ENCODE peak calls at places on chromosomes 12 and 14, in six cellular contexts. B is HCT116, F is H1, P is SK-N-SH, E is GM12878, R is K562. V is an unnamed sample.

GRCh38 chr12:15163001-15163400 is 58.2 kb downstream of the RERG start:
- DNase-seq in B (no peak), F (no peak), P (no peak), E (no peak), R (no peak), V (no peak)

GRCh38 chr12:131251336-131252101 is 297.8 kb downstream of the ADGRD1 start:
- DNase-seq in B (no peak), F (no peak), P (no peak), E (no peak), R (peak), V (no peak)

GRCh38 chr12:6570264-6570887 is 2.3 kb upstream of the NOP2 start:
- DNase-seq in B (peak), F (no peak), P (peak), E (no peak), R (peak), V (peak)

GRCh38 chr14:91755560-91755959 is 23.7 kb upstream of the CATSPERB start:
- DNase-seq in B (peak), F (no peak), P (no peak), E (no peak), R (no peak), V (peak)

GRCh38 chr12:112001555-112001954 is 11.4 kb downstream of the TMEM116 start:
- DNase-seq in B (no peak), F (no peak), P (no peak), E (no peak), R (no peak), V (no peak)

GRCh38 chr14:105878125-105878524 is 351.7 kb downstream of the TMEM121 start:
- DNase-seq in B (no peak), F (no peak), P (no peak), E (no peak), R (no peak), V (no peak)

GRCh38 chr12:57498571-57498970 is 10.7 kb downstream of the MARS1 start:
- DNase-seq in B (no peak), F (no peak), P (no peak), E (no peak), R (no peak), V (no peak)

GRCh38 chr12:5941907-5942306 is 3.2 kb downstream of the ANO2 start:
- DNase-seq in B (no peak), F (no peak), P (no peak), E (no peak), R (no peak), V (no peak)

GRCh38 chr12:108442077-108442476 is 73.0 kb upstream of the FICD start:
- DNase-seq in B (no peak), F (peak), P (no peak), E (no peak), R (no peak), V (no peak)

GRCh38 chr12:94219622-94220302 is 71.4 kb downstream of the PLXNC1 start:
- DNase-seq in B (no peak), F (no peak), P (no peak), E (no peak), R (no peak), V (no peak)

GRCh38 chr14:35949933-35950332 is 123.8 kb downstream of the BRMS1L start:
- DNase-seq in B (no peak), F (no peak), P (no peak), E (no peak), R (no peak), V (no peak)

GRCh38 chr14:77026930-77027537 is 1.5 kb downstream of the IRF2BPL start:
- DNase-seq in B (no peak), F (no peak), P (peak), E (no peak), R (peak), V (no peak)

GRCh38 chr12:12107678-12108077 is 36.9 kb downstream of the BCL2L14 start:
- DNase-seq in B (no peak), F (no peak), P (no peak), E (no peak), R (no peak), V (no peak)

GRCh38 chr14:63752449-63753169 is 24.7 kb upstream of the SGPP1 start:
- DNase-seq in B (no peak), F (no peak), P (no peak), E (no peak), R (no peak), V (no peak)

GRCh38 chr12:124299628-124300388 is 4.9 kb downstream of the RFLNA start:
- DNase-seq in B (no peak), F (no peak), P (no peak), E (no peak), R (no peak), V (no peak)

GRCh38 chr14:99272669-99273024 is 650 bp upstream of the BCL11B start:
- DNase-seq in B (no peak), F (no peak), P (no peak), E (no peak), R (no peak), V (peak)

GRCh38 chr14:98259881-98260280 is 1012.1 kb downstream of the BCL11B start:
- DNase-seq in B (no peak), F (no peak), P (no peak), E (no peak), R (no peak), V (no peak)

GRCh38 chr12:117068492-117068891 is 30.7 kb downstream of the TESC start:
- DNase-seq in B (no peak), F (no peak), P (no peak), E (no peak), R (no peak), V (no peak)

GRCh38 chr14:86057018-86057667 is 527.2 kb downstream of the FLRT2 start:
- DNase-seq in B (no peak), F (no peak), P (peak), E (no peak), R (peak), V (no peak)

GRCh38 chr14:101187816-101188570 is 284.5 kb upstream of the RTL1 start:
- DNase-seq in B (no peak), F (no peak), P (peak), E (no peak), R (no peak), V (no peak)

GRCh38 chr12:121033625-121034349 is 5.3 kb downstream of the OASL start:
- DNase-seq in B (peak), F (no peak), P (no peak), E (peak), R (no peak), V (no peak)

GRCh38 chr14:99531221-99532096 is 50.2 kb downstream of the CCNK start:
- DNase-seq in B (no peak), F (no peak), P (no peak), E (no peak), R (no peak), V (no peak)

GRCh38 chr14:64663174-64663573 is 41.0 kb upstream of the PLEKHG3 start:
- DNase-seq in B (no peak), F (no peak), P (no peak), E (no peak), R (no peak), V (no peak)

GRCh38 chr12:113056631-113057488 is at the start of gene DTX1:
- DNase-seq in B (no peak), F (no peak), P (peak), E (no peak), R (no peak), V (no peak)

GRCh38 chr14:75418779-75419768 is 8.7 kb upstream of the JDP2 start:
- DNase-seq in B (peak), F (peak), P (no peak), E (peak), R (peak), V (peak)

GRCh38 chr12:113465808-113466769 is 5.6 kb downstream of the LHX5 start:
- DNase-seq in B (no peak), F (no peak), P (peak), E (no peak), R (no peak), V (no peak)

GRCh38 chr14:31084385-31084784 is 58.2 kb upstream of the STRN3 start:
- DNase-seq in B (no peak), F (no peak), P (no peak), E (no peak), R (peak), V (no peak)

GRCh38 chr12:113471619-113472171 is at the start of gene LHX5:
- DNase-seq in B (no peak), F (no peak), P (peak), E (no peak), R (peak), V (no peak)

GRCh38 chr14:103716899-103717411 is 1.3 kb downstream of the ZFYVE21 start:
- DNase-seq in B (no peak), F (no peak), P (no peak), E (no peak), R (no peak), V (no peak)

GRCh38 chr12:111819191-111820158 is 22.6 kb upstream of the MAPKAPK5 start:
- DNase-seq in B (no peak), F (no peak), P (no peak), E (no peak), R (no peak), V (no peak)

GRCh38 chr12:71333418-71333817 is 106.2 kb upstream of the LGR5 start:
- DNase-seq in B (no peak), F (no peak), P (no peak), E (no peak), R (no peak), V (no peak)

GRCh38 chr12:116689586-116689985 is 48.3 kb downstream of the SPRING1 start:
- DNase-seq in B (no peak), F (no peak), P (no peak), E (no peak), R (no peak), V (no peak)

GRCh38 chr14:101518611-101519048 is 42.7 kb upstream of the DIO3 start:
- DNase-seq in B (no peak), F (no peak), P (no peak), E (no peak), R (no peak), V (no peak)

GRCh38 chr12:128969480-128970055 is 116.3 kb downstream of the GLT1D1 start:
- DNase-seq in B (no peak), F (peak), P (peak), E (peak), R (peak), V (peak)

GRCh38 chr12:15608931-15609330 is 180.3 kb downstream of the EPS8 start:
- DNase-seq in B (no peak), F (no peak), P (no peak), E (no peak), R (no peak), V (no peak)

GRCh38 chr14:92848941-92849340 is 54.8 kb downstream of the GOLGA5 start:
- DNase-seq in B (no peak), F (no peak), P (peak), E (no peak), R (no peak), V (no peak)

GRCh38 chr14:53002576-53002975 is 51.7 kb upstream of the FERMT2 start:
- DNase-seq in B (no peak), F (no peak), P (no peak), E (no peak), R (peak), V (no peak)

GRCh38 chr12:38782393-38782792 is 123.0 kb downstream of the CPNE8 start:
- DNase-seq in B (no peak), F (no peak), P (no peak), E (no peak), R (no peak), V (no peak)

GRCh38 chr14:103712633-103713247 is 2.5 kb downstream of the XRCC3 start:
- DNase-seq in B (no peak), F (no peak), P (no peak), E (no peak), R (no peak), V (no peak)

GRCh38 chr12:50751921-50752721 is 11.8 kb upstream of the ATF1 start:
- DNase-seq in B (no peak), F (no peak), P (no peak), E (no peak), R (no peak), V (no peak)
- TF ChIP-seq JUND in B (no peak), F (no peak), P (no peak), E (no peak), R (no peak), V (no peak)

DNA sequence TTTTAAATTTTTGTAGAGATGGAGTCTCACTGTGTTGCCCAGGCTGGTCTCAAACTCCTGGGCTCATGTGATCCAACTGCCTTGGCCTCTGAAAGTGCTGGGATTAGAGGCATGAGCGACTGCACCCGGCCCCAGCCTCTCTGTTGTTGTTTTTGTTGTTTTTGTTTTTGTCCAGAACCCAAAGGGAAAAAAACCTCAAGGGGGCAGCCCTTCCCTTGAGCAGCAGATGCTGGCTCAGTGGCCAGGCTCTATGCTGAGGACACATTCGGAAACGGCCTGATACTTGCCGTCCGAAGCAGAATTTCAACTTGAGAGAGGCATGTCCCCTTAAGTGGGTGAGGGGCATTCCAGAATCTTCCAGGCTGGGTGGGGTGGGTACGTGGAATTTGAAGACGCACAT is 6.7 kb downstream of the MVK start:
- DNase-seq in B (no peak), F (no peak), P (no peak), E (no peak), R (no peak), V (no peak)
- TF ChIP-seq JUND in B (no peak), F (no peak), P (no peak), E (no peak), R (no peak), V (no peak)

DNA sequence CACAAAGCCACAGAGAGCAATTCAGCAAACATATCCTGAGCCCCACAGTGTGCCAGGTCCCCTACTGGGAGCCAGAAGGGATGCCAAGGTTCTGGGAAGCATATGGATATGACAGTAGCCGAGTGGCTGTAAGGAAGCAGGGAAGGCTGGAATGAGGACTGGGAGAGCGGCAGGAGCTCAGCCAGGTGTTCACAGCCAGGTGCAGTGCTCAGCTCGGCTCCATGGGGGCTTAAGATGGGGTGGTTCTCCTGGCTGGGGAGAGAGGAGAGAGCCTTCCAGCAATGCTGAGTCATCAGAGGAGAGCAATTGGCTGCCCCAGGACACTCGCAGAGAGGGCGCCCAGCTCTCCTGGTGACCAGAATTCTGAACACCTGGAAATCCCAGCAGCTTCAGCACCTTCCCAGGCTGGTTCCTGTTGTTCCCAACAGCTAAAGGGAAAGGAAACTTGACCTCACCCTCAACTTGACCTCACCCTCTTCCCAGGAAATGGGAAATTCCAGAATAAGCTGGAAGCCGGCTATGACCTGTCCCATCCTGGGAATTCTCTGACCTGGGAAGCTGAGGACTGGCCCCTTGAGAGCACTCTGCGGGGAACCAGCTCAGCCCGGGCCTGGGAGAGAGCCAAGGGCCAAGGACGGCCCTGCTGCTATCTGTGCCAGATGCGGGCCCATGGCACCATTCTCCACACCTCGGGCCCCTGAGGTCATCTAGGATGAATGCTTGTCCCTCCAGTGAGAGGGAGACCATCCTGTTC is 34.6 kb downstream of the SLC6A12 start:
- DNase-seq in B (no peak), F (no peak), P (no peak), E (no peak), R (no peak), V (peak)
- TF ChIP-seq JUND in B (no peak), F (no peak), P (no peak), E (no peak), R (no peak), V (no peak)

DNA sequence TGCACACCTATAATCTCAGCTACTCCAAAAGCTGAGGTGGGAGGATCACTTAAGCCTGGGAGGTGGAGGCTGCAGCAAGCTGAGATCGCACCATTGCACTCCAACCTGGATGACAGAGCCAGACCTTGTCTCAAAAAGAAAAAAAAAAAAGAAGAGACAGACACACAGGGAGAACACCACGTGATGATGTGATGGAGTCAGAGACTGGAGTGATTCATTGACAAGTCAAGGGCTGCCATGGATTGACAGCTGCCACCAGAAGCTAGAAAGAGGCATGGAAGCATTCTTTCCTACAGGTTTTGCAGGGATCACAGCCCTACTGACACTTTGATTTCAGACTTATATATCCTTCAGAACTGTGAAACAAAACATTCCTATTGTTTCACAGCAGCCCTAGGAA is 3.5 kb upstream of the HCFC2 start:
- DNase-seq in B (no peak), F (no peak), P (no peak), E (no peak), R (no peak), V (no peak)
- TF ChIP-seq JUND in B (no peak), F (no peak), P (no peak), E (no peak), R (no peak), V (no peak)

DNA sequence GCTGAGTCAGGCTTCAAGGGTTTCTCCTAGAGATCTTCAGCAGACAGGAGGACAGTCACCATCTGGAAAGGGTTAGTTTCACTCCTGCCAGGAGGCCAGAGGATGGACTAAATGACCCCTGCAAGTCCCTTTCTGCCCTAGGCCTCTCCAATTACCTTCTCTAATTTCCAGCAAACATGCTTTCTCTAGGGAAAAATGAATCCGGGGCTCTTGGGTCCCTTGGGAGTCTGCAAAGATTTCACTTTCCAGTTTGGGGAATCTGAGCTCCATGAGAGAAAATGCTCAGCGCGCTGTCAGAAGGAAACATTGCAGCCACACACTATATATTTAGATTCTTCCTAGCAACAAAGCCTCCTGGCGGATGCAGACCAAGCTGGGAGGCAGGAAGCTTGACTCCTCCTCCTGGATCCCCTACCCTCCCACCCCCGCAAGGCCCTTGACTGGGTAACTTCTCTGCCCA is 184.4 kb upstream of the CCND2 start:
- DNase-seq in B (no peak), F (no peak), P (no peak), E (no peak), R (no peak), V (no peak)
- TF ChIP-seq JUND in B (no peak), F (no peak), P (no peak), E (no peak), R (no peak), V (no peak)

GRCh38 chr12:52944683-52945388 is 4.1 kb upstream of the KRT18 start:
- DNase-seq in B (no peak), F (no peak), P (no peak), E (no peak), R (no peak), V (no peak)
- TF ChIP-seq JUND in B (no peak), F (no peak), P (no peak), E (no peak), R (no peak), V (no peak)

GRCh38 chr14:90536511-90537191 is 139.8 kb downstream of the CALM1 start:
- DNase-seq in B (no peak), F (no peak), P (no peak), E (no peak), R (no peak), V (no peak)
- TF ChIP-seq JUND in B (no peak), F (no peak), P (no peak), E (no peak), R (no peak), V (no peak)

GRCh38 chr12:92603741-92604432 is 98.9 kb upstream of the PLEKHG7 start:
- DNase-seq in B (no peak), F (no peak), P (no peak), E (no peak), R (no peak), V (peak)
- TF ChIP-seq JUND in B (no peak), F (no peak), P (no peak), E (no peak), R (no peak), V (no peak)

GRCh38 chr12:119911147-119911546 is 34.0 kb upstream of the CIT start:
- DNase-seq in B (no peak), F (no peak), P (no peak), E (no peak), R (no peak), V (no peak)

GRCh38 chr12:119916111-119916510 is 39.0 kb upstream of the CIT start:
- DNase-seq in B (no peak), F (no peak), P (no peak), E (no peak), R (no peak), V (no peak)

GRCh38 chr12:119910586-119910985 is 33.5 kb upstream of the CIT start:
- DNase-seq in B (no peak), F (no peak), P (no peak), E (no peak), R (peak), V (no peak)

GRCh38 chr12:119913931-119914330 is 36.8 kb upstream of the CIT start:
- DNase-seq in B (no peak), F (no peak), P (no peak), E (no peak), R (no peak), V (no peak)

GRCh38 chr12:119914666-119915065 is 37.5 kb upstream of the CIT start:
- DNase-seq in B (no peak), F (no peak), P (no peak), E (no peak), R (no peak), V (peak)
- TF ChIP-seq JUND in B (no peak), F (no peak), P (no peak), E (no peak), R (no peak), V (no peak)

V was measured in T47D.